ENCODE peak calls at places on chromosome 2, in ten cellular contexts. One of them, this sample, is unnamed. For H3K4me1, the result is how much of the 10 kb centered on the place peaks cover.

GRCh38 chr2:182894174-182894573 is 27.7 kb upstream of the FRZB start:
- DNase-seq in astrocyte: peak
- DNase-seq in breast epithelium: no peak
- DNase-seq in aorta: peak
- DNase-seq in right lobe of liver: no peak
- DNase-seq in adrenal gland: no peak
- DNase-seq in CD8-positive, alpha-beta T cell: no peak
- DNase-seq in heart left ventricle: no peak
- DNase-seq in neural progenitor cell: no peak
- DNase-seq in lower lobe of right lung: no peak
- DNase-seq in this sample: no peak

GRCh38 chr2:174153757-174154680 is 94.3 kb downstream of the OLA1 start:
- DNase-seq in astrocyte: peak
- DNase-seq in breast epithelium: no peak
- DNase-seq in aorta: no peak
- DNase-seq in right lobe of liver: no peak
- DNase-seq in adrenal gland: peak
- DNase-seq in CD8-positive, alpha-beta T cell: no peak
- DNase-seq in heart left ventricle: no peak
- DNase-seq in neural progenitor cell: no peak
- DNase-seq in lower lobe of right lung: no peak
- DNase-seq in this sample: no peak

GRCh38 chr2:3282056-3282998 is 95.3 kb downstream of the EIPR1 start:
- DNase-seq in astrocyte: peak
- DNase-seq in breast epithelium: no peak
- DNase-seq in aorta: no peak
- DNase-seq in right lobe of liver: peak
- DNase-seq in adrenal gland: peak
- DNase-seq in CD8-positive, alpha-beta T cell: no peak
- DNase-seq in heart left ventricle: peak
- DNase-seq in neural progenitor cell: no peak
- DNase-seq in lower lobe of right lung: no peak
- DNase-seq in this sample: no peak

GRCh38 chr2:66794115-66794514 is 359.2 kb downstream of the MEIS1 start:
- DNase-seq in astrocyte: no peak
- DNase-seq in breast epithelium: no peak
- DNase-seq in aorta: no peak
- DNase-seq in right lobe of liver: no peak
- DNase-seq in adrenal gland: peak
- DNase-seq in CD8-positive, alpha-beta T cell: no peak
- DNase-seq in heart left ventricle: no peak
- DNase-seq in neural progenitor cell: no peak
- DNase-seq in lower lobe of right lung: no peak
- DNase-seq in this sample: no peak

GRCh38 chr2:70664525-70664924 is 103.5 kb downstream of the ADD2 start:
- DNase-seq in astrocyte: no peak
- DNase-seq in breast epithelium: no peak
- DNase-seq in aorta: no peak
- DNase-seq in right lobe of liver: no peak
- DNase-seq in adrenal gland: no peak
- DNase-seq in CD8-positive, alpha-beta T cell: no peak
- DNase-seq in heart left ventricle: no peak
- DNase-seq in neural progenitor cell: no peak
- DNase-seq in lower lobe of right lung: no peak
- DNase-seq in this sample: peak

GRCh38 chr2:66789741-66790140 is 354.8 kb downstream of the MEIS1 start:
- DNase-seq in astrocyte: peak
- DNase-seq in breast epithelium: no peak
- DNase-seq in aorta: no peak
- DNase-seq in right lobe of liver: no peak
- DNase-seq in adrenal gland: no peak
- DNase-seq in CD8-positive, alpha-beta T cell: no peak
- DNase-seq in heart left ventricle: no peak
- DNase-seq in neural progenitor cell: no peak
- DNase-seq in lower lobe of right lung: no peak
- DNase-seq in this sample: no peak

GRCh38 chr2:224359569-224359968 is 42.3 kb downstream of the FAM124B start:
- DNase-seq in astrocyte: no peak
- DNase-seq in breast epithelium: no peak
- DNase-seq in aorta: no peak
- DNase-seq in right lobe of liver: no peak
- DNase-seq in adrenal gland: no peak
- DNase-seq in CD8-positive, alpha-beta T cell: no peak
- DNase-seq in heart left ventricle: no peak
- DNase-seq in neural progenitor cell: peak
- DNase-seq in lower lobe of right lung: no peak
- DNase-seq in this sample: peak

GRCh38 chr2:120491111-120491625 is 145.2 kb downstream of the INHBB start:
- DNase-seq in astrocyte: no peak
- DNase-seq in breast epithelium: no peak
- DNase-seq in aorta: no peak
- DNase-seq in right lobe of liver: no peak
- DNase-seq in adrenal gland: no peak
- DNase-seq in CD8-positive, alpha-beta T cell: no peak
- DNase-seq in heart left ventricle: no peak
- DNase-seq in neural progenitor cell: no peak
- DNase-seq in lower lobe of right lung: no peak
- DNase-seq in this sample: no peak

GRCh38 chr2:21333694-21334093 is 209.9 kb downstream of the TDRD15 start:
- DNase-seq in astrocyte: no peak
- DNase-seq in breast epithelium: no peak
- DNase-seq in aorta: no peak
- DNase-seq in right lobe of liver: no peak
- DNase-seq in adrenal gland: no peak
- DNase-seq in CD8-positive, alpha-beta T cell: no peak
- DNase-seq in heart left ventricle: no peak
- DNase-seq in neural progenitor cell: no peak
- DNase-seq in lower lobe of right lung: no peak
- DNase-seq in this sample: no peak

GRCh38 chr2:27075219-27075871 is 3.1 kb upstream of the EMILIN1 start:
- DNase-seq in astrocyte: no peak
- DNase-seq in breast epithelium: no peak
- DNase-seq in aorta: peak
- DNase-seq in right lobe of liver: no peak
- DNase-seq in adrenal gland: no peak
- DNase-seq in CD8-positive, alpha-beta T cell: peak
- DNase-seq in heart left ventricle: peak
- DNase-seq in neural progenitor cell: no peak
- DNase-seq in lower lobe of right lung: peak
- DNase-seq in this sample: no peak

GRCh38 chr2:141468746-141469145 is 662.1 kb downstream of the LRP1B start:
- DNase-seq in astrocyte: peak
- DNase-seq in breast epithelium: no peak
- DNase-seq in aorta: no peak
- DNase-seq in right lobe of liver: no peak
- DNase-seq in adrenal gland: no peak
- DNase-seq in CD8-positive, alpha-beta T cell: no peak
- DNase-seq in heart left ventricle: no peak
- DNase-seq in neural progenitor cell: peak
- DNase-seq in lower lobe of right lung: no peak
- DNase-seq in this sample: no peak

GRCh38 chr2:240956935-240957655 is 41.3 kb upstream of the SNED1 start:
- DNase-seq in astrocyte: no peak
- DNase-seq in breast epithelium: peak
- DNase-seq in aorta: no peak
- DNase-seq in right lobe of liver: no peak
- DNase-seq in adrenal gland: peak
- DNase-seq in CD8-positive, alpha-beta T cell: no peak
- DNase-seq in heart left ventricle: peak
- DNase-seq in neural progenitor cell: no peak
- DNase-seq in lower lobe of right lung: no peak
- DNase-seq in this sample: no peak

GRCh38 chr2:164917296-164917903 is 37.9 kb downstream of the SLC38A11 start:
- DNase-seq in astrocyte: no peak
- DNase-seq in breast epithelium: peak
- DNase-seq in aorta: peak
- DNase-seq in right lobe of liver: peak
- DNase-seq in adrenal gland: peak
- DNase-seq in CD8-positive, alpha-beta T cell: no peak
- DNase-seq in heart left ventricle: peak
- DNase-seq in neural progenitor cell: peak
- DNase-seq in lower lobe of right lung: no peak
- DNase-seq in this sample: peak

GRCh38 chr2:73946215-73946614 is 19.5 kb downstream of the DGUOK start:
- DNase-seq in astrocyte: no peak
- DNase-seq in breast epithelium: no peak
- DNase-seq in aorta: no peak
- DNase-seq in right lobe of liver: no peak
- DNase-seq in adrenal gland: no peak
- DNase-seq in CD8-positive, alpha-beta T cell: no peak
- DNase-seq in heart left ventricle: no peak
- DNase-seq in neural progenitor cell: no peak
- DNase-seq in lower lobe of right lung: no peak
- DNase-seq in this sample: no peak

GRCh38 chr2:73944714-73945113 is 18.0 kb downstream of the DGUOK start:
- DNase-seq in astrocyte: no peak
- DNase-seq in breast epithelium: no peak
- DNase-seq in aorta: no peak
- DNase-seq in right lobe of liver: no peak
- DNase-seq in adrenal gland: no peak
- DNase-seq in CD8-positive, alpha-beta T cell: no peak
- DNase-seq in heart left ventricle: no peak
- DNase-seq in neural progenitor cell: no peak
- DNase-seq in lower lobe of right lung: no peak
- DNase-seq in this sample: no peak

GRCh38 chr2:73946666-73947065 is 20.0 kb downstream of the DGUOK start:
- DNase-seq in astrocyte: no peak
- DNase-seq in breast epithelium: no peak
- DNase-seq in aorta: no peak
- DNase-seq in right lobe of liver: no peak
- DNase-seq in adrenal gland: no peak
- DNase-seq in CD8-positive, alpha-beta T cell: no peak
- DNase-seq in heart left ventricle: no peak
- DNase-seq in neural progenitor cell: no peak
- DNase-seq in lower lobe of right lung: no peak
- DNase-seq in this sample: no peak

GRCh38 chr2:73949802-73950201 is 23.1 kb downstream of the DGUOK start:
- DNase-seq in astrocyte: no peak
- DNase-seq in breast epithelium: no peak
- DNase-seq in aorta: no peak
- DNase-seq in right lobe of liver: no peak
- DNase-seq in adrenal gland: no peak
- DNase-seq in CD8-positive, alpha-beta T cell: no peak
- DNase-seq in heart left ventricle: no peak
- DNase-seq in neural progenitor cell: no peak
- DNase-seq in lower lobe of right lung: no peak
- DNase-seq in this sample: no peak

DNA sequence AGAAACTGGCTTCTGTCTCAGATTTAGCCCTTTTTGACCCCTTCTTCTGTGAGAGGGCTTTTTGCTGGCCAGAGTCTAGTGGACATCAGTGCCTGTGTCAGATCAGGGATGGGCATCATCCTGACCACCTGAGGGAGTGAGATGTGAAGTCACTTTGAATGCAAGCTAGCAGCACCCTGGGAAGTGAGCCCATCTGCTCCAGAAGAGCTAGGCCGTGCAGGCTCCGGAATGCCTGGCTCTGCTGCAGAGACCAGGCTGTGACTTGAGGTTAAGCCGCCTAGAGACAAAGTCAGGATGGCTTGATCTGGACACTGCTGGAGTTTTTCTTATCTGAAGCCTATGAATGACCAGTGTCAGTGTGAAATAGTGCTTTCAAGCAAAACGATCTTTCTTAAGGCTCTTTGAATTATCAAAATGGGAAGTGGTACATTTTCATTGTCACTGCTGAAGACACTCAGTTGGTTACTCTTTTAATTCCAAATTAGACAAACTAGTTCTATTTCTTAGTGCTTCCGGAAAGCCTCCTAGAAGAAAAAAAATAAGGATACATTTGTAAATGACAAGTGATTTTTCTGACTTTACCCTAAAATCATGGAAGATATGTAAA is 20.8 kb downstream of the DGUOK start:
- DNase-seq in astrocyte: no peak
- DNase-seq in breast epithelium: no peak
- DNase-seq in aorta: no peak
- DNase-seq in right lobe of liver: no peak
- DNase-seq in adrenal gland: no peak
- DNase-seq in CD8-positive, alpha-beta T cell: no peak
- DNase-seq in heart left ventricle: no peak
- DNase-seq in neural progenitor cell: no peak
- DNase-seq in lower lobe of right lung: no peak
- DNase-seq in this sample: no peak
- H3K4me1 ChIP-seq in astrocyte: under half
- H3K4me1 ChIP-seq in breast epithelium: under half
- H3K4me1 ChIP-seq in aorta: under half
- H3K4me1 ChIP-seq in right lobe of liver: under half
- H3K4me1 ChIP-seq in adrenal gland: under half
- H3K4me1 ChIP-seq in CD8-positive, alpha-beta T cell: half or more
- H3K4me1 ChIP-seq in heart left ventricle: under half
- H3K4me1 ChIP-seq in neural progenitor cell: under half
- H3K4me1 ChIP-seq in lower lobe of right lung: under half
- H3K4me1 ChIP-seq in this sample: under half

GRCh38 chr2:216339456-216340279 is 32.6 kb downstream of the MARCHF4 start:
- DNase-seq in astrocyte: peak
- DNase-seq in breast epithelium: no peak
- DNase-seq in aorta: peak
- DNase-seq in right lobe of liver: no peak
- DNase-seq in adrenal gland: no peak
- DNase-seq in CD8-positive, alpha-beta T cell: no peak
- DNase-seq in heart left ventricle: peak
- DNase-seq in neural progenitor cell: peak
- DNase-seq in lower lobe of right lung: no peak
- DNase-seq in this sample: peak
- H3K4me1 ChIP-seq in astrocyte: under half
- H3K4me1 ChIP-seq in breast epithelium: under half
- H3K4me1 ChIP-seq in aorta: under half
- H3K4me1 ChIP-seq in right lobe of liver: under half
- H3K4me1 ChIP-seq in adrenal gland: under half
- H3K4me1 ChIP-seq in CD8-positive, alpha-beta T cell: under half
- H3K4me1 ChIP-seq in heart left ventricle: under half
- H3K4me1 ChIP-seq in neural progenitor cell: under half
- H3K4me1 ChIP-seq in lower lobe of right lung: under half
- H3K4me1 ChIP-seq in this sample: under half

DNA sequence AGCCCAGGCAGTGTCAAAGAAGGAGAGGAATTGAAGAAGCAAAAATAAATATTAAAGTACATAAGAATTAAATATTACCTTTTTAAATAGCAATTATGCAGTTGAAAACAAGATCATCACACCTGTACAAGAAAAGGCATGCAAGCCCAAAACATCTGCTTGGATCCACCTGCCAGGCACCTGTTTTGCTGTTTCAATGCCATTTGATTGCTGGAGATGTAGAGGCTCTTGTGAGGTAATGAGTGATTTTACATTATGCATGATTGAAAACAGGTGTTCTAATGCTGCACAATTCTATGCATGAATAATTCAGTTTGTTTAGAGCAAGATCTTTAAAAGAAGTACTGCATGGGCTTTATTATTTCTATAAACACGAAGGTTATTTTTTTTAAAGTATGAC is 700.6 kb upstream of the ZEB2 start:
- DNase-seq in astrocyte: no peak
- DNase-seq in breast epithelium: no peak
- DNase-seq in aorta: no peak
- DNase-seq in right lobe of liver: no peak
- DNase-seq in adrenal gland: no peak
- DNase-seq in CD8-positive, alpha-beta T cell: no peak
- DNase-seq in heart left ventricle: no peak
- DNase-seq in neural progenitor cell: no peak
- DNase-seq in lower lobe of right lung: no peak
- DNase-seq in this sample: no peak
- H3K4me1 ChIP-seq in astrocyte: under half
- H3K4me1 ChIP-seq in breast epithelium: under half
- H3K4me1 ChIP-seq in aorta: under half
- H3K4me1 ChIP-seq in right lobe of liver: under half
- H3K4me1 ChIP-seq in adrenal gland: under half
- H3K4me1 ChIP-seq in CD8-positive, alpha-beta T cell: under half
- H3K4me1 ChIP-seq in heart left ventricle: under half
- H3K4me1 ChIP-seq in neural progenitor cell: under half
- H3K4me1 ChIP-seq in lower lobe of right lung: under half
- H3K4me1 ChIP-seq in this sample: under half

GRCh38 chr2:217861334-217861877 is 141.4 kb downstream of the TNS1 start:
- DNase-seq in astrocyte: no peak
- DNase-seq in breast epithelium: no peak
- DNase-seq in aorta: peak
- DNase-seq in right lobe of liver: no peak
- DNase-seq in adrenal gland: no peak
- DNase-seq in CD8-positive, alpha-beta T cell: no peak
- DNase-seq in heart left ventricle: no peak
- DNase-seq in neural progenitor cell: no peak
- DNase-seq in lower lobe of right lung: no peak
- DNase-seq in this sample: no peak
- H3K4me1 ChIP-seq in astrocyte: under half
- H3K4me1 ChIP-seq in breast epithelium: under half
- H3K4me1 ChIP-seq in aorta: under half
- H3K4me1 ChIP-seq in right lobe of liver: under half
- H3K4me1 ChIP-seq in adrenal gland: under half
- H3K4me1 ChIP-seq in CD8-positive, alpha-beta T cell: under half
- H3K4me1 ChIP-seq in heart left ventricle: half or more
- H3K4me1 ChIP-seq in neural progenitor cell: under half
- H3K4me1 ChIP-seq in lower lobe of right lung: half or more
- H3K4me1 ChIP-seq in this sample: under half

This sample was measured in endodermal cell.